ENCODE peak calls at places on chromosomes 5 and 9, in nine cellular contexts. One of them, this sample, is unnamed.
A peak's percentile ranks its signal among the peaks of the same experiment; 100 is the strongest.

GRCh38 chr9:94464790-94465189 is 90.1 kb upstream of the PCAT7 start:
- DNase-seq in A673: no peak
- DNase-seq in AG09309: no peak
- DNase-seq in suprapubic skin: no peak
- DNase-seq in AG09319: no peak
- DNase-seq in brain microvascular endothelial cell: no peak
- DNase-seq in BE2C: no peak
- DNase-seq in tibial nerve: no peak
- DNase-seq in tibial artery: no peak
- DNase-seq in this sample: no peak

GRCh38 chr5:159096555-159097460 is 2.9 kb downstream of the EBF1 start:
- DNase-seq in A673: no peak
- DNase-seq in AG09309: no peak
- DNase-seq in suprapubic skin: no peak
- DNase-seq in AG09319: no peak
- DNase-seq in brain microvascular endothelial cell: no peak
- DNase-seq in BE2C: no peak
- DNase-seq in tibial nerve: no peak
- DNase-seq in tibial artery: peak; percentile 71
- DNase-seq in this sample: peak; percentile 34

GRCh38 chr5:159071382-159071781 is 28.3 kb downstream of the EBF1 start:
- DNase-seq in A673: no peak
- DNase-seq in AG09309: no peak
- DNase-seq in suprapubic skin: no peak
- DNase-seq in AG09319: no peak
- DNase-seq in brain microvascular endothelial cell: no peak
- DNase-seq in BE2C: no peak
- DNase-seq in tibial nerve: no peak
- DNase-seq in tibial artery: no peak
- DNase-seq in this sample: no peak

GRCh38 chr9:98530275-98530674 is 178.5 kb downstream of the GABBR2 start:
- DNase-seq in A673: no peak
- DNase-seq in AG09309: no peak
- DNase-seq in suprapubic skin: no peak
- DNase-seq in AG09319: no peak
- DNase-seq in brain microvascular endothelial cell: no peak
- DNase-seq in BE2C: no peak
- DNase-seq in tibial nerve: no peak
- DNase-seq in tibial artery: no peak
- DNase-seq in this sample: no peak

GRCh38 chr5:93579561-93580386 is 1.2 kb downstream of the NR2F1-AS1 start:
- DNase-seq in A673: peak; percentile 24
- DNase-seq in AG09309: no peak
- DNase-seq in suprapubic skin: no peak
- DNase-seq in AG09319: no peak
- DNase-seq in brain microvascular endothelial cell: no peak
- DNase-seq in BE2C: peak; percentile 56
- DNase-seq in tibial nerve: no peak
- DNase-seq in tibial artery: no peak
- DNase-seq in this sample: peak; percentile 64

GRCh38 chr9:14343948-14344547 is 30.1 kb upstream of the NFIB start:
- DNase-seq in A673: no peak
- DNase-seq in AG09309: no peak
- DNase-seq in suprapubic skin: no peak
- DNase-seq in AG09319: no peak
- DNase-seq in brain microvascular endothelial cell: no peak
- DNase-seq in BE2C: no peak
- DNase-seq in tibial nerve: no peak
- DNase-seq in tibial artery: peak; percentile 74
- DNase-seq in this sample: no peak

GRCh38 chr9:116190997-116191396 is 37.4 kb downstream of the PAPPA start:
- DNase-seq in A673: no peak
- DNase-seq in AG09309: peak; percentile 39
- DNase-seq in suprapubic skin: no peak
- DNase-seq in AG09319: no peak
- DNase-seq in brain microvascular endothelial cell: peak; percentile 87
- DNase-seq in BE2C: no peak
- DNase-seq in tibial nerve: no peak
- DNase-seq in tibial artery: no peak
- DNase-seq in this sample: no peak

GRCh38 chr5:142587354-142587965 is 98.4 kb downstream of the FGF1 start:
- DNase-seq in A673: peak; percentile 74
- DNase-seq in AG09309: no peak
- DNase-seq in suprapubic skin: no peak
- DNase-seq in AG09319: no peak
- DNase-seq in brain microvascular endothelial cell: peak; percentile 56
- DNase-seq in BE2C: peak; percentile 60
- DNase-seq in tibial nerve: peak; percentile 35
- DNase-seq in tibial artery: no peak
- DNase-seq in this sample: peak; percentile 26

GRCh38 chr9:99822596-99823391 is 1.1 kb downstream of the NR4A3 start:
- DNase-seq in A673: peak; percentile 76
- DNase-seq in AG09309: no peak
- DNase-seq in suprapubic skin: no peak
- DNase-seq in AG09319: no peak
- DNase-seq in brain microvascular endothelial cell: peak; percentile 53
- DNase-seq in BE2C: peak; percentile 54
- DNase-seq in tibial nerve: peak; percentile 21
- DNase-seq in tibial artery: peak; percentile 72
- DNase-seq in this sample: peak; percentile 65

GRCh38 chr5:111223790-111224560 is at the start of gene CAMK4:
- DNase-seq in A673: peak; percentile 79
- DNase-seq in AG09309: peak; percentile 21
- DNase-seq in suprapubic skin: peak; percentile 78
- DNase-seq in AG09319: peak; percentile 39
- DNase-seq in brain microvascular endothelial cell: peak; percentile 38
- DNase-seq in BE2C: peak; percentile 97
- DNase-seq in tibial nerve: peak; percentile 26
- DNase-seq in tibial artery: peak; percentile 68
- DNase-seq in this sample: peak; percentile 87

GRCh38 chr5:158174918-158175663 is 316.1 kb upstream of the CLINT1 start:
- DNase-seq in A673: peak; percentile 61
- DNase-seq in AG09309: peak; percentile 32
- DNase-seq in suprapubic skin: no peak
- DNase-seq in AG09319: peak; percentile 57
- DNase-seq in brain microvascular endothelial cell: peak; percentile 69
- DNase-seq in BE2C: peak; percentile 84
- DNase-seq in tibial nerve: peak; percentile 96
- DNase-seq in tibial artery: peak; percentile 82
- DNase-seq in this sample: peak; percentile 86

GRCh38 chr5:10454591-10455272 is 13.1 kb downstream of the ROPN1L start:
- DNase-seq in A673: no peak
- DNase-seq in AG09309: no peak
- DNase-seq in suprapubic skin: no peak
- DNase-seq in AG09319: no peak
- DNase-seq in brain microvascular endothelial cell: peak; percentile 60
- DNase-seq in BE2C: no peak
- DNase-seq in tibial nerve: peak; percentile 58
- DNase-seq in tibial artery: no peak
- DNase-seq in this sample: no peak

GRCh38 chr5:17807069-17807468 is 172.8 kb downstream of the TAF11L14 start:
- DNase-seq in A673: no peak
- DNase-seq in AG09309: no peak
- DNase-seq in suprapubic skin: no peak
- DNase-seq in AG09319: no peak
- DNase-seq in brain microvascular endothelial cell: no peak
- DNase-seq in BE2C: no peak
- DNase-seq in tibial nerve: no peak
- DNase-seq in tibial artery: no peak
- DNase-seq in this sample: no peak

GRCh38 chr9:37920471-37921167 is 16.7 kb upstream of the SLC25A51 start:
- DNase-seq in A673: no peak
- DNase-seq in AG09309: no peak
- DNase-seq in suprapubic skin: no peak
- DNase-seq in AG09319: no peak
- DNase-seq in brain microvascular endothelial cell: no peak
- DNase-seq in BE2C: no peak
- DNase-seq in tibial nerve: no peak
- DNase-seq in tibial artery: peak; percentile 55
- DNase-seq in this sample: peak; percentile 41

GRCh38 chr5:30804739-30805313 is 388.7 kb upstream of the CDH6 start:
- DNase-seq in A673: peak; percentile 54
- DNase-seq in AG09309: no peak
- DNase-seq in suprapubic skin: no peak
- DNase-seq in AG09319: no peak
- DNase-seq in brain microvascular endothelial cell: peak; percentile 76
- DNase-seq in BE2C: peak; percentile 27
- DNase-seq in tibial nerve: no peak
- DNase-seq in tibial artery: no peak
- DNase-seq in this sample: no peak

GRCh38 chr5:74543162-74543995 is 97.1 kb downstream of the ENC1 start:
- DNase-seq in A673: peak; percentile 99
- DNase-seq in AG09309: peak; percentile 84
- DNase-seq in suprapubic skin: no peak
- DNase-seq in AG09319: no peak
- DNase-seq in brain microvascular endothelial cell: peak; percentile 84
- DNase-seq in BE2C: no peak
- DNase-seq in tibial nerve: no peak
- DNase-seq in tibial artery: no peak
- DNase-seq in this sample: peak; percentile 39

GRCh38 chr9:125137200-125137599 is 6.1 kb downstream of the SCAI start:
- DNase-seq in A673: no peak
- DNase-seq in AG09309: peak; percentile 50
- DNase-seq in suprapubic skin: no peak
- DNase-seq in AG09319: peak; percentile 32
- DNase-seq in brain microvascular endothelial cell: no peak
- DNase-seq in BE2C: no peak
- DNase-seq in tibial nerve: no peak
- DNase-seq in tibial artery: no peak
- DNase-seq in this sample: no peak

GRCh38 chr5:167412506-167412905 is 878.9 kb upstream of the WWC1 start:
- DNase-seq in A673: no peak
- DNase-seq in AG09309: no peak
- DNase-seq in suprapubic skin: no peak
- DNase-seq in AG09319: no peak
- DNase-seq in brain microvascular endothelial cell: no peak
- DNase-seq in BE2C: no peak
- DNase-seq in tibial nerve: no peak
- DNase-seq in tibial artery: no peak
- DNase-seq in this sample: no peak

GRCh38 chr5:147560982-147561381 is 51.1 kb upstream of the DPYSL3 start:
- DNase-seq in A673: peak; percentile 75
- DNase-seq in AG09309: no peak
- DNase-seq in suprapubic skin: no peak
- DNase-seq in AG09319: no peak
- DNase-seq in brain microvascular endothelial cell: no peak
- DNase-seq in BE2C: no peak
- DNase-seq in tibial nerve: no peak
- DNase-seq in tibial artery: no peak
- DNase-seq in this sample: no peak

GRCh38 chr5:147559725-147560124 is 49.9 kb upstream of the DPYSL3 start:
- DNase-seq in A673: no peak
- DNase-seq in AG09309: no peak
- DNase-seq in suprapubic skin: no peak
- DNase-seq in AG09319: no peak
- DNase-seq in brain microvascular endothelial cell: no peak
- DNase-seq in BE2C: no peak
- DNase-seq in tibial nerve: no peak
- DNase-seq in tibial artery: no peak
- DNase-seq in this sample: no peak

GRCh38 chr5:147561435-147561834 is 51.6 kb upstream of the DPYSL3 start:
- DNase-seq in A673: no peak
- DNase-seq in AG09309: no peak
- DNase-seq in suprapubic skin: no peak
- DNase-seq in AG09319: no peak
- DNase-seq in brain microvascular endothelial cell: no peak
- DNase-seq in BE2C: no peak
- DNase-seq in tibial nerve: no peak
- DNase-seq in tibial artery: no peak
- DNase-seq in this sample: no peak

GRCh38 chr5:147558131-147558730 is 48.4 kb upstream of the DPYSL3 start:
- DNase-seq in A673: no peak
- DNase-seq in AG09309: no peak
- DNase-seq in suprapubic skin: no peak
- DNase-seq in AG09319: no peak
- DNase-seq in brain microvascular endothelial cell: no peak
- DNase-seq in BE2C: no peak
- DNase-seq in tibial nerve: no peak
- DNase-seq in tibial artery: no peak
- DNase-seq in this sample: no peak

DNA sequence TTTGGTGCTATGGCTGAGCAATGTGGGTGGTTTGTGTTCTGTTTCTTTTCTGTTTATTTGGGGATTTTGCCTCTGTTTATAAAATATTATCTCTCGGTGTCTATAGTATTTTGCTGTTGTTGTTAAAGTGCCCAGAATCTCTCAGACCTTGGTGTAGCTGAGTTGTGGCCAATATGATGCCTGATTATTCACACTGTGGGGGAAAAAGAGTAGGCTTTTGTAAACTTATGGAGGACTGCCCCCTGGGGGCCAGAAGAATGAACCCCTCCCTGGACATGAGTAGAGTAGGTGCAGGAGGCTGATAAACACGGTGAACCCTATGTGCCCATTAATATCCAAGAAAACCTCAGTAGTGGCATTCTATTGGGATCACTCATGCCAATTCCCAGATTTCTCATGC is 49.0 kb upstream of the DPYSL3 start:
- DNase-seq in A673: peak; percentile 69
- DNase-seq in AG09309: no peak
- DNase-seq in suprapubic skin: no peak
- DNase-seq in AG09319: peak; percentile 52
- DNase-seq in brain microvascular endothelial cell: peak; percentile 68
- DNase-seq in BE2C: peak; percentile 77
- DNase-seq in tibial nerve: peak; percentile 64
- DNase-seq in tibial artery: peak; percentile 76
- DNase-seq in this sample: peak; percentile 27
- TF ChIP-seq CTCF in A673: peak; percentile 65
- TF ChIP-seq CTCF in AG09309: peak; percentile 79
- TF ChIP-seq CTCF in suprapubic skin: peak; percentile 45
- TF ChIP-seq CTCF in AG09319: peak; percentile 80
- TF ChIP-seq CTCF in brain microvascular endothelial cell: peak; percentile 87
- TF ChIP-seq CTCF in BE2C: peak; percentile 93
- TF ChIP-seq CTCF in tibial nerve: peak; percentile 34
- TF ChIP-seq CTCF in tibial artery: peak; percentile 78
- TF ChIP-seq CTCF in this sample: peak; percentile 44

GRCh38 chr9:78127271-78128225 is 95.9 kb upstream of the GNAQ start:
- DNase-seq in A673: no peak
- DNase-seq in AG09309: no peak
- DNase-seq in suprapubic skin: no peak
- DNase-seq in AG09319: no peak
- DNase-seq in brain microvascular endothelial cell: no peak
- DNase-seq in BE2C: no peak
- DNase-seq in tibial nerve: no peak
- DNase-seq in tibial artery: no peak
- DNase-seq in this sample: no peak
- TF ChIP-seq CTCF in A673: no peak
- TF ChIP-seq CTCF in AG09309: no peak
- TF ChIP-seq CTCF in suprapubic skin: no peak
- TF ChIP-seq CTCF in AG09319: no peak
- TF ChIP-seq CTCF in brain microvascular endothelial cell: no peak
- TF ChIP-seq CTCF in BE2C: no peak
- TF ChIP-seq CTCF in tibial nerve: no peak
- TF ChIP-seq CTCF in tibial artery: no peak
- TF ChIP-seq CTCF in this sample: no peak

GRCh38 chr9:91341258-91341746 is 20.4 kb downstream of the AUH start:
- DNase-seq in A673: no peak
- DNase-seq in AG09309: no peak
- DNase-seq in suprapubic skin: no peak
- DNase-seq in AG09319: no peak
- DNase-seq in brain microvascular endothelial cell: no peak
- DNase-seq in BE2C: no peak
- DNase-seq in tibial nerve: no peak
- DNase-seq in tibial artery: no peak
- DNase-seq in this sample: no peak
- TF ChIP-seq CTCF in A673: no peak
- TF ChIP-seq CTCF in AG09309: no peak
- TF ChIP-seq CTCF in suprapubic skin: no peak
- TF ChIP-seq CTCF in AG09319: no peak
- TF ChIP-seq CTCF in brain microvascular endothelial cell: peak; percentile 20
- TF ChIP-seq CTCF in BE2C: no peak
- TF ChIP-seq CTCF in tibial nerve: no peak
- TF ChIP-seq CTCF in tibial artery: no peak
- TF ChIP-seq CTCF in this sample: no peak

GRCh38 chr5:64971538-64971937 is 202.8 kb downstream of the CWC27 start:
- DNase-seq in A673: no peak
- DNase-seq in AG09309: no peak
- DNase-seq in suprapubic skin: no peak
- DNase-seq in AG09319: no peak
- DNase-seq in brain microvascular endothelial cell: peak; percentile 40
- DNase-seq in BE2C: no peak
- DNase-seq in tibial nerve: peak; percentile 5
- DNase-seq in tibial artery: no peak
- DNase-seq in this sample: no peak
- TF ChIP-seq CTCF in A673: peak; percentile 23
- TF ChIP-seq CTCF in AG09309: peak; percentile 47
- TF ChIP-seq CTCF in suprapubic skin: no peak
- TF ChIP-seq CTCF in AG09319: no peak
- TF ChIP-seq CTCF in brain microvascular endothelial cell: peak; percentile 47
- TF ChIP-seq CTCF in BE2C: no peak
- TF ChIP-seq CTCF in tibial nerve: no peak
- TF ChIP-seq CTCF in tibial artery: no peak
- TF ChIP-seq CTCF in this sample: no peak